ENCODE peak calls at places on chromosomes 11 and 22, in four cellular contexts. S is IMR-90, P is A549, X is right lobe of liver. F is an unnamed sample.

GRCh38 chr11:124643605-124644425 is 21.2 kb downstream of the TBRG1 start:
- DNase-seq in S (peak; percentile 97), P (no peak), X (no peak), F (no peak)

GRCh38 chr22:31586137-31586920 is 75.7 kb downstream of the PISD start:
- DNase-seq in S (peak; percentile 87), P (no peak), X (no peak), F (no peak)

GRCh38 chr22:30289126-30289979 is at the start of gene CASTOR1:
- DNase-seq in S (peak; percentile 97), P (peak; percentile 96), X (peak; percentile 100), F (peak; percentile 99)

GRCh38 chr11:109023029-109023428 is 358.2 kb downstream of the DDX10 start:
- DNase-seq in S (no peak), P (no peak), X (no peak), F (no peak)

GRCh38 chr11:60992842-60993409 is 21.4 kb downstream of the CD6 start:
- DNase-seq in S (no peak), P (no peak), X (no peak), F (no peak)

GRCh38 chr11:3162410-3163240 is 2.5 kb downstream of the OSBPL5 start:
- DNase-seq in S (no peak), P (no peak), X (no peak), F (no peak)

GRCh38 chr11:108034952-108035351 is 26.3 kb downstream of the CUL5 start:
- DNase-seq in S (no peak), P (no peak), X (no peak), F (no peak)

GRCh38 chr11:61718046-61718531 is 34.3 kb upstream of the MYRF start:
- DNase-seq in S (no peak), P (no peak), X (no peak), F (no peak)

GRCh38 chr22:43136255-43136654 is 6.9 kb downstream of the MCAT start:
- DNase-seq in S (peak; percentile 30), P (peak; percentile 25), X (no peak), F (no peak)

GRCh38 chr11:73982595-73982989 is at the start of gene UCP2:
- DNase-seq in S (peak; percentile 73), P (no peak), X (peak; percentile 79), F (peak; percentile 72)

GRCh38 chr11:14854057-14854456 is 38.0 kb downstream of the CYP2R1 start:
- DNase-seq in S (no peak), P (no peak), X (no peak), F (no peak)

GRCh38 chr11:124424384-124424921 is at the start of gene OR8B4:
- DNase-seq in S (no peak), P (no peak), X (no peak), F (no peak)

GRCh38 chr11:130602700-130603584 is 154.5 kb downstream of the ADAMTS15 start:
- DNase-seq in S (no peak), P (no peak), X (no peak), F (no peak)

GRCh38 chr11:111353776-111354600 is 25.1 kb downstream of the POU2AF1 start:
- DNase-seq in S (no peak), P (no peak), X (no peak), F (no peak)

GRCh38 chr11:111352935-111353695 is 26.0 kb downstream of the POU2AF1 start:
- DNase-seq in S (no peak), P (no peak), X (no peak), F (peak; percentile 67)

GRCh38 chr11:111355101-111355500 is 24.0 kb downstream of the POU2AF1 start:
- DNase-seq in S (no peak), P (no peak), X (no peak), F (no peak)

GRCh38 chr11:111355956-111356659 is 23.0 kb downstream of the POU2AF1 start:
- DNase-seq in S (no peak), P (no peak), X (no peak), F (no peak)

DNA sequence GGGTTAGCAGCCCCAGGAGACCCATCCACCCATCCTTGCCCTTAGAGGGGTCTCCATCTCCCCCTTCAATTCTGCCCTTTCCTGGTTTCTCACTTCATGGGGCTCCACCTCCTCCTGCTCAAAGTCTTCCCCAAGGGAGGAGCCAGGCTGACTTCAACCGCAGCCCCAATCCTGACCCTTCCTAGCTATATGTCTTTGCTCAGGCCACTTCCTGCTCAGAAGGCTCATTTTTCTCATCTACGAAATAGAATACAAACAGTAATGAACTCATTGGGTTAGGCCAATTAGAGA is 24.5 kb downstream of the POU2AF1 start:
- DNase-seq in S (no peak), P (no peak), X (no peak), F (no peak)
- TF ChIP-seq POLR2A in S (no peak), P (no peak), X (no peak), F (no peak)

DNA sequence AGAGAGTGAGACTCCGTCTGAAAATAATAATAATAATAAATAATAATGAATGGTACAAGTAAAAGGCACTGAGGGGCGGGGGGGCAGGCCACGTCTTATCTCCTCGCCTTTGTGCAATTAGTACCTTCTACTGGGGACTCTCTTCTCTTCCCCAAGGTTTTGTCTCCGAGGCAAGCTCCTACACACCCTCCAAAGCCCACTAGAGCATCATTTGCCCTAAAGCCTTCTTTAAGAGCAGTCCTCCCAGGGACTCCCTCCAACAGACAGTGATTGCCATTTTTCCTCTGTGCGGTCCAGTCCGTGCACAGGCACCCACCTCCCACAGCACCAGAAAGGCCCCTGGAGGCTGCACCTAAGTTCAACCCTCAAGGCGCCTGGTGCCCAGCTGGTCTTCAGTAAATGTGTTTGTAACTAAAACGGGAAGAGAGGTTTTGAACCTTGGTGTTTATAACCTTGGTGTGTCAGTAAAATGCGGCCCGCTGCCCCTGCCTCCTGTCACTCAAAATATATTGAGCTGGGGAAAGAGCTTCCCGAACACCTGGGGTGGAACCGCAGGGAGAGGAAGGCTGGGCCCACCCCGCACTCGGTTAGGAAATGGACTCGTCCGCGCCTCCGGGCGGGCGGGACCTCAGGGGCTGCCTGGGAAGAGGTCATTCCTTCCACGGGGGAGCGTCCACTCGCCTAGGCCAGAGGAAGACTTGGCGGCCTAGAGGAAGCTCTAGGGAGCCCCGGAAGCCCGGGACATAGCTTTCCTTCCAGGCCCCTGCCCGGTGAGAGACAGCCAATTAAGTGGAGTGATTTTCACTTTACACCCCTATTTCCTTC is 4.7 kb upstream of the KDELR3 start:
- DNase-seq in S (no peak), P (no peak), X (no peak), F (no peak)
- H3K4me3 ChIP-seq in S (no peak overlapping the region), P (no peak overlapping the region), X (no peak overlapping the region), F (no peak overlapping the region)

GRCh38 chr11:65087216-65087615 is 3.2 kb downstream of the ZFPL1 start:
- DNase-seq in S (no peak), P (no peak), X (no peak), F (no peak)

GRCh38 chr11:65086809-65087208 is 2.8 kb downstream of the ZFPL1 start:
- DNase-seq in S (no peak), P (no peak), X (no peak), F (no peak)

GRCh38 chr11:65083134-65083833 is 556 bp downstream of the CDCA5 start:
- DNase-seq in S (no peak), P (no peak), X (no peak), F (no peak)

GRCh38 chr11:65084598-65085375 is 765 bp downstream of the ZFPL1 start:
- DNase-seq in S (no peak), P (no peak), X (no peak), F (no peak)

DNA sequence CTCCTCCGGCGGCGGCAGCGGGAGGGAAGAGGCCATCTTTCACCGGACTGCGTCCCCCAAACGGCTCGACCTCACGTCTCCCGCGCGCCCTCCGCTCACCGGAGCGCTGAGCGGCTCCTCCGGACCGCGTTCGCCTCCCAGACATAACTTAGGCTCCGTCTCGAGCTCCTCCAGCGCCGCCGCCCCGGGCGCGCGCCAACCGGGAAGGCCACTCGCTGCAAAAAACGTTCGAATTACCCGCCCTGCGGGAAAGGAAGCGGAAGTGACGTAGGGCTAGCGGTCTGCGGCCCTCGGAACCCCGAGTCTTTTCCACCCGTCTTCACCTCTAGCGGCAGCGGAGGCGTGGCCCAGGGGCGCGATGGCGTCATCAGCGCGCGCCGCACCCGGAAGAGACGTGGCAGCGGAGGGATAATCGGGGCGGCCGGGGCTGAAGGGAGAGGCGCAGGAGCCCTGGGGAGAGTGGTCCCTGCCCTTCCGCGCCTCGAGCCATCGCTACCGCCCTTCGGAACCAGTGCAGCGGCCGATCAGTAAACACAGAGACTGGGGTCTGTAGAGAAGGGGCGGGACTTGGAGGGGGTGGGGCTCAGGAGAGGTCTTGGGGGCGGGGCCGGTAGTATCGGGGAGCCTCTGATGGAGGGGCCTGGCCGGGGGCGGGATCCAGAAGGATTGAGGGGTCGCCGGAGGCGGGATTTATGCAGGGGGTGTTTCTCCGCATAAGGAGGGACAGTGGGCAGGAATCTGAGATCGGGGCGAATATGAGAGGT is at the start of the genes CDCA5 and ZFPL1:
- DNase-seq in S (peak; percentile 94), P (peak; percentile 96), X (peak; percentile 96), F (peak; percentile 93)
- TF ChIP-seq POLR2A in S (peak; percentile 97), P (peak; percentile 56), X (no peak), F (peak; percentile 57)

GRCh38 chr11:843086-843704 is 543 bp downstream of the TSPAN4 start:
- DNase-seq in S (no peak), P (no peak), X (no peak), F (no peak)

GRCh38 chr11:842370-843002 is at the start of the genes POLR2L and TSPAN4:
- DNase-seq in S (peak; percentile 84), P (peak; percentile 94), X (peak; percentile 91), F (peak; percentile 83)

GRCh38 chr11:845872-846271 is 3.2 kb downstream of the TSPAN4 start:
- DNase-seq in S (no peak), P (no peak), X (no peak), F (no peak)

GRCh38 chr11:844693-845644 is 2.3 kb downstream of the TSPAN4 start:
- DNase-seq in S (peak; percentile 87), P (peak; percentile 92), X (peak; percentile 88), F (peak; percentile 85)

GRCh38 chr11:843818-844692 is 1.4 kb downstream of the TSPAN4 start:
- DNase-seq in S (peak; percentile 90), P (peak; percentile 96), X (peak; percentile 91), F (peak; percentile 73)
- H3K4me3 ChIP-seq in S (peak overlapping the region; percentile 98), P (peak overlapping the region; percentile 100), X (peak overlapping the region; percentile 98), F (peak overlapping the region; percentile 94)

GRCh38 chr11:96309001-96309642 is 33.9 kb downstream of the MAML2 start:
- DNase-seq in S (no peak), P (no peak), X (no peak), F (no peak)
- TF ChIP-seq POLR2A in S (no peak), P (no peak), X (no peak), F (no peak)

GRCh38 chr11:12161137-12161536 is 50.7 kb downstream of the MICAL2 start:
- DNase-seq in S (no peak), P (no peak), X (no peak), F (no peak)
- H3K4me3 ChIP-seq in S (no peak overlapping the region), P (no peak overlapping the region), X (no peak overlapping the region), F (no peak overlapping the region)

GRCh38 chr11:16603890-16604783 is 134.3 kb upstream of the C11orf58 start:
- DNase-seq in S (peak; percentile 58), P (no peak), X (peak; percentile 78), F (peak; percentile 29)
- TF ChIP-seq POLR2A in S (no peak), P (no peak), X (no peak), F (no peak)

F was measured in prostate gland.